ENCODE peak calls at places on chromosome 5, in eight cellular contexts. B is kidney glomerular epithelial cell; J is fibroblast of lung; U is lung; M is NCI-H146; R is bronchial epithelial cell; O is activated naive CD4-positive, alpha-beta T cell treated with Interleukin-2 at 50 U/mL for 16 hours; X is Calu3. G is an unnamed sample.

GRCh38 chr5:94228791-94229190 is 389.6 kb downstream of the KIAA0825 start:
- DNase-seq in X (peak), J (no peak), M (no peak), O (no peak), B (no peak), U (no peak), R (peak), G (no peak)

GRCh38 chr5:67319935-67320725 is 123.5 kb upstream of the CD180 start:
- DNase-seq in M (no peak), O (no peak), R (peak), J (peak), U (no peak), B (peak), X (no peak), G (no peak)

GRCh38 chr5:88674262-88675158 is 208.5 kb downstream of the MEF2C start:
- DNase-seq in U (no peak), R (no peak), O (no peak), J (peak), M (peak), B (no peak), X (peak), G (peak)

GRCh38 chr5:102670224-102670836 is 84.8 kb upstream of the PAM start:
- DNase-seq in M (peak), B (peak), J (no peak), O (no peak), R (no peak), U (no peak), X (peak), G (no peak)

GRCh38 chr5:80672140-80672736 is 17.5 kb upstream of the DHFR start:
- DNase-seq in B (peak), X (peak), M (peak), O (peak), J (peak), U (peak), R (peak), G (peak)

GRCh38 chr5:95959964-95960801 is 1.5 kb downstream of the ELL2 start:
- DNase-seq in R (no peak), M (peak), U (no peak), X (peak), J (peak), O (no peak), B (no peak), G (peak)

GRCh38 chr5:133789428-133789827 is 177.1 kb upstream of the FSTL4 start:
- DNase-seq in B (no peak), O (no peak), X (no peak), M (no peak), R (no peak), J (no peak), U (no peak), G (no peak)

GRCh38 chr5:116844015-116844414 is 269.4 kb upstream of the SEMA6A start:
- DNase-seq in X (no peak), R (no peak), M (no peak), B (no peak), U (no peak), O (no peak), J (no peak), G (no peak)

GRCh38 chr5:142769251-142769792 is 855 bp upstream of the ARHGAP26 start:
- DNase-seq in J (no peak), O (peak), B (no peak), X (peak), R (no peak), M (no peak), U (no peak), G (no peak)

G was measured in cerebellum.